ENCODE peak calls at places on chromosomes 6 and 20, in four cellular contexts. W is mesendoderm, M is trophoblast cell, C is H9. F is an unnamed sample.
A peak's percentile ranks its signal among the peaks of the same experiment; 100 is the strongest.

GRCh38 chr20:56924316-56924975 is 295.3 kb downstream of the TFAP2C start:
- DNase-seq in W (peak; percentile 28), M (no peak), C (no peak), F (no peak)

GRCh38 chr6:24883618-24884017 is 52.1 kb downstream of the RIPOR2 start:
- DNase-seq in W (no peak), M (no peak), C (no peak), F (no peak)

GRCh38 chr20:43205699-43206098 is 16.0 kb upstream of the PTPRT start:
- DNase-seq in W (no peak), M (no peak), C (no peak), F (no peak)

GRCh38 chr6:48928937-48929336 is 534.1 kb downstream of the MMUT start:
- DNase-seq in W (peak; percentile 25), M (no peak), C (no peak), F (no peak)

GRCh38 chr6:21593412-21593926 is at the start of gene SOX4:
- DNase-seq in W (peak; percentile 99), M (peak; percentile 90), C (peak; percentile 97), F (peak; percentile 97)

GRCh38 chr20:56795492-56795891 is 166.4 kb downstream of the TFAP2C start:
- DNase-seq in W (no peak), M (no peak), C (no peak), F (no peak)

GRCh38 chr6:159988983-159989454 is 20.1 kb downstream of the IGF2R start:
- DNase-seq in W (no peak), M (no peak), C (no peak), F (no peak)

GRCh38 chr20:11891081-11891826 is 26.4 kb upstream of the BTBD3 start:
- DNase-seq in W (peak; percentile 57), M (peak; percentile 56), C (peak; percentile 50), F (peak; percentile 59)

GRCh38 chr6:10621847-10622246 is 72.6 kb downstream of the C6orf52 start:
- DNase-seq in W (peak; percentile 25), M (no peak), C (peak; percentile 43), F (no peak)

GRCh38 chr6:116144590-116144989 is 18.7 kb upstream of the COL10A1 start:
- DNase-seq in W (peak; percentile 35), M (no peak), C (no peak), F (no peak)

GRCh38 chr6:158474961-158475343 is 84.9 kb upstream of the TMEM181 start:
- DNase-seq in W (no peak), M (no peak), C (no peak), F (no peak)

GRCh38 chr20:48350291-48350988 is 477.4 kb downstream of the PREX1 start:
- DNase-seq in W (peak; percentile 93), M (no peak), C (peak; percentile 83), F (peak; percentile 71)

GRCh38 chr6:154868143-154868594 is 126.9 kb upstream of the TIAM2 start:
- DNase-seq in W (peak; percentile 78), M (peak; percentile 6), C (no peak), F (no peak)

GRCh38 chr20:13995086-13995665 is at the start of gene MACROD2:
- DNase-seq in W (peak; percentile 97), M (peak; percentile 99), C (peak; percentile 99), F (peak; percentile 94)

GRCh38 chr6:42199106-42199981 is 4.6 kb upstream of the GUCA1B start:
- DNase-seq in W (no peak), M (no peak), C (no peak), F (no peak)

GRCh38 chr6:119351005-119351394 is 1.4 kb upstream of the MAN1A1 start:
- DNase-seq in W (no peak), M (no peak), C (no peak), F (no peak)

GRCh38 chr20:49583669-49584417 is 15.9 kb upstream of the PTGIS start:
- DNase-seq in W (no peak), M (peak; percentile 85), C (no peak), F (no peak)

GRCh38 chr6:139888691-139889122 is 514.3 kb upstream of the CITED2 start:
- DNase-seq in W (peak; percentile 97), M (no peak), C (peak; percentile 45), F (peak; percentile 71)

GRCh38 chr6:82397962-82398692 is 34.5 kb downstream of the TPBG start:
- DNase-seq in W (no peak), M (no peak), C (no peak), F (no peak)

GRCh38 chr6:166999845-167000253 is 652 bp downstream of the CEP43 start:
- DNase-seq in W (peak; percentile 39), M (no peak), C (no peak), F (no peak)

GRCh38 chr6:31729979-31730630 is 1.0 kb upstream of the DDAH2 start:
- DNase-seq in W (peak; percentile 94), M (peak; percentile 65), C (peak; percentile 94), F (peak; percentile 84)

GRCh38 chr6:31729515-31729978 is 448 bp upstream of the DDAH2 start:
- DNase-seq in W (peak; percentile 97), M (peak; percentile 77), C (peak; percentile 95), F (peak; percentile 96)

GRCh38 chr6:31730631-31731086 is 1.6 kb upstream of the DDAH2 start:
- DNase-seq in W (no peak), M (no peak), C (peak; percentile 39), F (no peak)

GRCh38 chr6:31727717-31728671 is 1.1 kb downstream of the DDAH2 start:
- DNase-seq in W (no peak), M (no peak), C (no peak), F (no peak)

GRCh38 chr6:31728767-31729514 is at the start of gene DDAH2:
- DNase-seq in W (no peak), M (no peak), C (no peak), F (no peak)
- H3K79me2 ChIP-seq in W (peaks cover 9% of the 10 kb centered on the region), M (peaks cover 6% of the 10 kb centered on the region), C (no peaks in the 10 kb centered on the region), F (peaks cover 3% of the 10 kb centered on the region)

GRCh38 chr6:6886886-6887285 is 220.9 kb upstream of the RREB1 start:
- DNase-seq in W (no peak), M (no peak), C (no peak), F (no peak)
- H4K8ac ChIP-seq in W (no peak overlapping the region), M (no peak overlapping the region), C (no peak overlapping the region), F (no peak overlapping the region)

GRCh38 chr6:33288141-33288941 is 698 bp downstream of the WDR46 start:
- DNase-seq in W (no peak), M (no peak), C (no peak), F (no peak)

GRCh38 chr6:33292996-33293682 is 3.7 kb downstream of the PFDN6 start:
- DNase-seq in W (no peak), M (no peak), C (no peak), F (no peak)

GRCh38 chr6:33289784-33290315 is 449 bp downstream of the PFDN6 start:
- DNase-seq in W (no peak), M (no peak), C (no peak), F (no peak)

GRCh38 chr6:33288942-33289783 is at the start of the genes PFDN6 and WDR46:
- DNase-seq in W (peak; percentile 95), M (peak; percentile 82), C (peak; percentile 89), F (peak; percentile 84)

DNA sequence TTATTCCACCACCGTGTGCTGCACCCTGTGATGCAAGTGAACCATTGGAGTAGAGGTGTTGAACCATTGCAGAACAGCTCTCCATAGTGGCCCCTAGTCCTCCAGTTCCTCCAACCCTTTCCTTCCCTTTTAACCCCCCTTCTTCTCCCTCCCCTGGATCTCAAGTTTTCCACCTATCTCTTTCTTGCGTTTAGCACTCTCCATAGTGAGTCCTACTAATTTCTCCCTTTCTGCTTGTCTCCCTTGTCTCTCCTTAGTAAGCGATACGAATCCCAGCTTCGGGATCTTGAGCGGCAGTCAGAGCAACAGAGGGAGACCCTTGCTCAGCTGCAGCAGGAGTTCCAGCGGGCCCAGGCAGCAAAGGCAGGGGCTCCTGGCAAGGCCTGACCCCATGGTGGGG is 1.1 kb downstream of the PFDN6 start:
- DNase-seq in W (no peak), M (no peak), C (no peak), F (no peak)
- H3K79me2 ChIP-seq in W (peaks cover 19% of the 10 kb centered on the region), M (peaks cover 8% of the 10 kb centered on the region), C (peaks cover 7% of the 10 kb centered on the region), F (peaks cover 31% of the 10 kb centered on the region)

GRCh38 chr20:46649650-46649949 is 1.7 kb downstream of the SLC13A3 start:
- DNase-seq in W (no peak), M (no peak), C (no peak), F (no peak)

GRCh38 chr20:46651091-46651962 is at the start of gene SLC13A3:
- DNase-seq in W (peak; percentile 64), M (peak; percentile 68), C (peak; percentile 62), F (no peak)

GRCh38 chr20:46650575-46651090 is 626 bp downstream of the SLC13A3 start:
- DNase-seq in W (no peak), M (peak; percentile 11), C (no peak), F (no peak)

GRCh38 chr20:46649965-46650542 is 1.2 kb downstream of the SLC13A3 start:
- DNase-seq in W (no peak), M (no peak), C (no peak), F (no peak)

GRCh38 chr20:46652699-46653098 is 1.4 kb upstream of the SLC13A3 start:
- DNase-seq in W (no peak), M (no peak), C (no peak), F (no peak)
- H4K8ac ChIP-seq in W (no peak overlapping the region), M (no peak overlapping the region), C (no peak overlapping the region), F (no peak overlapping the region)

GRCh38 chr6:137870286-137870685 is 3.2 kb downstream of the TNFAIP3 start:
- DNase-seq in W (no peak), M (no peak), C (no peak), F (no peak)
- H3K79me2 ChIP-seq in W (no peaks in the 10 kb centered on the region), M (peaks cover 15% of the 10 kb centered on the region), C (no peaks in the 10 kb centered on the region), F (no peaks in the 10 kb centered on the region)

GRCh38 chr6:26234421-26235239 is 130.4 kb upstream of the BTN3A2 start:
- DNase-seq in W (peak; percentile 96), M (peak; percentile 58), C (peak; percentile 67), F (peak; percentile 85)

GRCh38 chr6:26232306-26232949 is 132.6 kb upstream of the BTN3A2 start:
- DNase-seq in W (peak; percentile 51), M (peak; percentile 71), C (no peak), F (no peak)

GRCh38 chr6:26231006-26231587 is 133.9 kb upstream of the BTN3A2 start:
- DNase-seq in W (no peak), M (no peak), C (no peak), F (no peak)

GRCh38 chr6:26233608-26234420 is 131.2 kb upstream of the BTN3A2 start:
- DNase-seq in W (peak; percentile 91), M (peak; percentile 73), C (peak; percentile 64), F (no peak)

GRCh38 chr6:26232950-26233607 is 131.9 kb upstream of the BTN3A2 start:
- DNase-seq in W (no peak), M (peak; percentile 54), C (peak; percentile 62), F (no peak)
- H4K8ac ChIP-seq in W (no peak overlapping the region), M (peak overlapping the region; percentile 18), C (no peak overlapping the region), F (no peak overlapping the region)

GRCh38 chr20:58408603-58409246 is 19.7 kb downstream of the VAPB start:
- DNase-seq in W (no peak), M (no peak), C (no peak), F (no peak)
- H3K79me2 ChIP-seq in W (peaks cover 38% of the 10 kb centered on the region), M (peaks cover 6% of the 10 kb centered on the region), C (peaks cover 21% of the 10 kb centered on the region), F (peaks cover 6% of the 10 kb centered on the region)